ENCODE peak calls at places on chromosomes 1 and 21, in five cellular contexts. L is left ventricle myocardium inferior; O is body of pancreas; Q is CD8-positive, alpha-beta T cell; M is heart left ventricle. S is an unnamed sample.

GRCh38 chr21:37787456-37787855 is 128.8 kb downstream of the KCNJ6 start:
- DNase-seq in L (no peak), O (no peak), Q (no peak), M (no peak), S (no peak)

GRCh38 chr1:226223157-226223785 is at the start of gene MIXL1:
- DNase-seq in L (no peak), O (no peak), Q (peak; percentile 6), M (no peak), S (no peak)

GRCh38 chr1:222546548-222547259 is 1.2 kb downstream of the HHIPL2 start:
- DNase-seq in L (no peak), O (no peak), Q (no peak), M (no peak), S (no peak)

GRCh38 chr1:52976183-52977035 is 49.3 kb downstream of the SCP2 start:
- DNase-seq in L (no peak), O (no peak), Q (no peak), M (no peak), S (no peak)

GRCh38 chr1:30572192-30572591 is 151.2 kb downstream of the MATN1 start:
- DNase-seq in L (no peak), O (no peak), Q (no peak), M (no peak), S (no peak)

GRCh38 chr1:13956386-13956785 is 256.4 kb downstream of the PRDM2 start:
- DNase-seq in L (no peak), O (no peak), Q (no peak), M (no peak), S (no peak)

GRCh38 chr1:64687725-64688285 is 57.1 kb upstream of the RAVER2 start:
- DNase-seq in L (no peak), O (peak; percentile 44), Q (no peak), M (no peak), S (no peak)

GRCh38 chr1:9292361-9293240 is at the start of gene SPSB1:
- DNase-seq in L (peak; percentile 67), O (peak; percentile 79), Q (peak; percentile 66), M (peak; percentile 76), S (peak; percentile 87)

GRCh38 chr1:169081503-169082123 is 24.9 kb upstream of the ATP1B1 start:
- DNase-seq in L (no peak), O (no peak), Q (no peak), M (no peak), S (no peak)

GRCh38 chr21:34762761-34763160 is 94.0 kb downstream of the CLIC6 start:
- DNase-seq in L (no peak), O (no peak), Q (no peak), M (no peak), S (no peak)

GRCh38 chr21:15967661-15968060 is 237.9 kb downstream of the USP25 start:
- DNase-seq in L (no peak), O (no peak), Q (no peak), M (no peak), S (no peak)

GRCh38 chr1:48761986-48762385 is 14.7 kb downstream of the BEND5 start:
- DNase-seq in L (no peak), O (no peak), Q (no peak), M (no peak), S (no peak)

GRCh38 chr1:179169616-179170467 is 59.6 kb downstream of the ABL2 start:
- DNase-seq in L (no peak), O (no peak), Q (no peak), M (no peak), S (no peak)

GRCh38 chr1:36365310-36365895 is 20.3 kb downstream of the STK40 start:
- DNase-seq in L (peak; percentile 72), O (peak; percentile 64), Q (no peak), M (peak; percentile 68), S (no peak)

GRCh38 chr1:27122652-27123051 is 32.3 kb downstream of the SLC9A1 start:
- DNase-seq in L (peak; percentile 42), O (peak; percentile 67), Q (no peak), M (peak; percentile 64), S (peak; percentile 74)

GRCh38 chr1:231921951-231922350 is 295.4 kb downstream of the DISC1 start:
- DNase-seq in L (no peak), O (no peak), Q (no peak), M (no peak), S (no peak)

GRCh38 chr1:85894651-85895050 is 186.4 kb upstream of the ZNHIT6 start:
- DNase-seq in L (no peak), O (peak; percentile 23), Q (no peak), M (no peak), S (no peak)

GRCh38 chr1:23568608-23569383 is 9.5 kb upstream of the ID3 start:
- DNase-seq in L (no peak), O (no peak), Q (no peak), M (no peak), S (no peak)

GRCh38 chr1:233844275-233844674 is 60.2 kb upstream of the SLC35F3 start:
- DNase-seq in L (no peak), O (no peak), Q (no peak), M (no peak), S (no peak)

GRCh38 chr1:188170446-188170845 is 1341.7 kb downstream of the PLA2G4A start:
- DNase-seq in L (no peak), O (no peak), Q (no peak), M (no peak), S (no peak)

GRCh38 chr1:51784997-51785421 is 93.5 kb downstream of the NRDC start:
- DNase-seq in L (no peak), O (no peak), Q (no peak), M (no peak), S (no peak)

GRCh38 chr1:232767381-232768074 is 37.7 kb upstream of the MAP10 start:
- DNase-seq in L (no peak), O (peak; percentile 54), Q (no peak), M (no peak), S (no peak)

GRCh38 chr21:42392731-42393442 is 3.0 kb downstream of the TMPRSS3 start:
- DNase-seq in L (no peak), O (no peak), Q (peak; percentile 33), M (no peak), S (peak; percentile 27)

GRCh38 chr1:28010979-28011378 is 51.2 kb downstream of the XKR8 start:
- DNase-seq in L (no peak), O (no peak), Q (no peak), M (no peak), S (no peak)

GRCh38 chr1:164651378-164651951 is 92.5 kb downstream of the PBX1 start:
- DNase-seq in L (no peak), O (peak; percentile 62), Q (peak; percentile 10), M (no peak), S (no peak)

GRCh38 chr1:30111431-30111830 is 612.0 kb downstream of the MATN1 start:
- DNase-seq in L (peak; percentile 27), O (peak; percentile 31), Q (no peak), M (peak; percentile 35), S (peak; percentile 69)

GRCh38 chr21:29875873-29876272 is 63.9 kb downstream of the GRIK1 start:
- DNase-seq in L (no peak), O (no peak), Q (no peak), M (no peak), S (no peak)

GRCh38 chr1:94122201-94122970 is 1.4 kb upstream of the ABCA4 start:
- DNase-seq in L (no peak), O (no peak), Q (no peak), M (no peak), S (no peak)

GRCh38 chr1:30600706-30601105 is 122.7 kb downstream of the MATN1 start:
- DNase-seq in L (no peak), O (no peak), Q (no peak), M (no peak), S (no peak)

GRCh38 chr1:60970081-60970509 is 112.3 kb upstream of the NFIA start:
- DNase-seq in L (no peak), O (no peak), Q (no peak), M (no peak), S (no peak)

GRCh38 chr1:40749817-40750216 is 33.8 kb upstream of the KCNQ4 start:
- DNase-seq in L (no peak), O (no peak), Q (no peak), M (no peak), S (no peak)
- H3K36me3 ChIP-seq in L (peaks cover 76% of the 10 kb centered on the region), O (peaks cover 26% of the 10 kb centered on the region), Q (peaks cover 52% of the 10 kb centered on the region), M (peaks cover 45% of the 10 kb centered on the region), S (peaks cover 65% of the 10 kb centered on the region)

GRCh38 chr1:183121609-183122008 is 64.5 kb upstream of the LAMC2 start:
- DNase-seq in L (no peak), O (no peak), Q (no peak), M (no peak), S (no peak)
- TF ChIP-seq CTCF in L (no peak), O (no peak), Q (no peak), M (no peak), S (no peak)

DNA sequence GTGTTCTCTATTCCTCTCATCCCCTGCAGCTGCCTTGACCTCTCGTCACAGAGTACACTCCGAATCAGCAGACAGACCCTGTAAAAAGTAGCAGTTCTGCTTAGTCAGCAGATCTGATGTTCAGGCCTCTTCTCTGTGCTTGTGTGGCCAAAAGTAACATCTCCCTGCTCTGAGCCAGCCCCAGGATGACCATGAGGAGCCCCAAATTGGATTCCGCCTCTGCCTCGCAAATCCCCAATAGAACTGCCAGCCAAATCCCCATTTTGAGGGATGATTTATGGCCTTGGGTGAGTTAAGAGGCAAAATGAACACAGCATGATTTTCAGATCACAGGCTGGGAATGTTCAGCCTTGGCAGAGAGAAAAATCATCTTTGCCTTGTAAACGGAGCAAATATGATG is 77.6 kb downstream of the MAN1C1 start:
- DNase-seq in L (no peak), O (peak; percentile 18), Q (no peak), M (no peak), S (no peak)
- H3K4me1 ChIP-seq in L (peaks cover 70% of the 10 kb centered on the region), O (no peaks in the 10 kb centered on the region), Q (peaks cover 55% of the 10 kb centered on the region), M (peaks cover 30% of the 10 kb centered on the region), S (peaks cover 33% of the 10 kb centered on the region)

GRCh38 chr1:6057170-6057569 is 11.5 kb downstream of the KCNAB2 start:
- DNase-seq in L (no peak), O (no peak), Q (no peak), M (no peak), S (no peak)

GRCh38 chr1:6062670-6063069 is 17.0 kb downstream of the KCNAB2 start:
- DNase-seq in L (no peak), O (no peak), Q (no peak), M (no peak), S (no peak)

GRCh38 chr1:6056549-6056948 is 10.9 kb downstream of the KCNAB2 start:
- DNase-seq in L (no peak), O (peak; percentile 40), Q (no peak), M (no peak), S (no peak)

GRCh38 chr1:6054596-6054995 is 8.9 kb downstream of the KCNAB2 start:
- DNase-seq in L (no peak), O (no peak), Q (no peak), M (no peak), S (no peak)

DNA sequence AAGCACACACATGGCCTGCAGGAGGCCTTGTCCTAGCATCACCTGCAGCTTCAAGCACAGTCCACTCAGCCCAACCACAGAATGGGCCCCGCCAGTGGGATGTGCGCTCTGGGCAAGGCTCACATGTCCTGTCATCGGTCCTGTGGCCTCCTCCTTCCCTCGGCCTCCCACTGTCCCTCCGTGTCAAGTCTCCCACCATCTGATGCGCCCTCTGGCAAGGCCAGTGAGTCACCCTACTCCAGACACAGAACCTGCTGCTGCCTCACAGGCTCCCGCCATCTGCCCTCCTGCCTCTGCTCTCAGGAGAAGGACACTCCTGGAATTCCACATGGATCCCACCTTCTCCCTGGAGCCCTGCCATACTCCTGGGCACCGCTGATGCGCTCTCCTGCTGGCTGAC is 14.2 kb downstream of the KCNAB2 start:
- DNase-seq in L (no peak), O (no peak), Q (no peak), M (no peak), S (no peak)
- H3K36me3 ChIP-seq in L (no peaks in the 10 kb centered on the region), O (no peaks in the 10 kb centered on the region), Q (peaks cover 6% of the 10 kb centered on the region), M (no peaks in the 10 kb centered on the region), S (no peaks in the 10 kb centered on the region)

S was measured in upper lobe of right lung.